ENCODE peak calls at places on chromosomes 6 and 20, in seven cellular contexts. One of them, this sample, is unnamed.

GRCh38 chr20:53136473-53136872 is 164.3 kb downstream of the TSHZ2 start:
- DNase-seq in fibroblast of villous mesenchyme: no peak
- DNase-seq in fibroblast of pulmonary artery: no peak
- DNase-seq in GM13977: no peak
- DNase-seq in astrocyte of the spinal cord: no peak
- DNase-seq in NB4: no peak
- DNase-seq in bronchial epithelial cell: no peak
- DNase-seq in this sample: no peak

GRCh38 chr20:41701596-41702350 is 83.6 kb upstream of the CHD6 start:
- DNase-seq in astrocyte of the spinal cord: no peak
- DNase-seq in bronchial epithelial cell: peak; percentile 12
- DNase-seq in fibroblast of pulmonary artery: no peak
- DNase-seq in NB4: no peak
- DNase-seq in GM13977: no peak
- DNase-seq in fibroblast of villous mesenchyme: no peak
- DNase-seq in this sample: peak; percentile 26

GRCh38 chr6:29747688-29748250 is 24.5 kb downstream of the HLA-F start:
- DNase-seq in astrocyte of the spinal cord: no peak
- DNase-seq in NB4: no peak
- DNase-seq in GM13977: peak; percentile 31
- DNase-seq in fibroblast of pulmonary artery: no peak
- DNase-seq in fibroblast of villous mesenchyme: no peak
- DNase-seq in bronchial epithelial cell: no peak
- DNase-seq in this sample: no peak

GRCh38 chr6:16001158-16001557 is 127.7 kb upstream of the MYLIP start:
- DNase-seq in astrocyte of the spinal cord: no peak
- DNase-seq in GM13977: no peak
- DNase-seq in fibroblast of pulmonary artery: no peak
- DNase-seq in NB4: no peak
- DNase-seq in fibroblast of villous mesenchyme: no peak
- DNase-seq in bronchial epithelial cell: no peak
- DNase-seq in this sample: no peak

GRCh38 chr20:39676857-39677351 is 714.8 kb downstream of the DHX35 start:
- DNase-seq in fibroblast of pulmonary artery: peak; percentile 8
- DNase-seq in GM13977: peak; percentile 22
- DNase-seq in NB4: peak; percentile 46
- DNase-seq in bronchial epithelial cell: peak; percentile 42
- DNase-seq in fibroblast of villous mesenchyme: peak; percentile 7
- DNase-seq in astrocyte of the spinal cord: peak; percentile 13
- DNase-seq in this sample: no peak

GRCh38 chr20:57384953-57385761 is 6.0 kb upstream of the RBM38 start:
- DNase-seq in fibroblast of villous mesenchyme: no peak
- DNase-seq in GM13977: no peak
- DNase-seq in astrocyte of the spinal cord: no peak
- DNase-seq in fibroblast of pulmonary artery: no peak
- DNase-seq in bronchial epithelial cell: no peak
- DNase-seq in NB4: no peak
- DNase-seq in this sample: no peak

GRCh38 chr6:20444786-20445271 is 43.1 kb downstream of the E2F3 start:
- DNase-seq in fibroblast of villous mesenchyme: peak; percentile 17
- DNase-seq in NB4: no peak
- DNase-seq in astrocyte of the spinal cord: no peak
- DNase-seq in GM13977: no peak
- DNase-seq in bronchial epithelial cell: peak; percentile 40
- DNase-seq in fibroblast of pulmonary artery: peak; percentile 14
- DNase-seq in this sample: peak; percentile 27

GRCh38 chr6:15682965-15683822 is 20.4 kb upstream of the DTNBP1 start:
- DNase-seq in GM13977: no peak
- DNase-seq in fibroblast of pulmonary artery: no peak
- DNase-seq in fibroblast of villous mesenchyme: no peak
- DNase-seq in bronchial epithelial cell: no peak
- DNase-seq in astrocyte of the spinal cord: no peak
- DNase-seq in NB4: peak; percentile 72
- DNase-seq in this sample: no peak

GRCh38 chr20:33791959-33792597 is 19.1 kb upstream of the CHMP4B start:
- DNase-seq in fibroblast of villous mesenchyme: peak; percentile 33
- DNase-seq in NB4: peak; percentile 49
- DNase-seq in bronchial epithelial cell: no peak
- DNase-seq in GM13977: peak; percentile 74
- DNase-seq in astrocyte of the spinal cord: peak; percentile 45
- DNase-seq in fibroblast of pulmonary artery: peak; percentile 59
- DNase-seq in this sample: peak; percentile 52

GRCh38 chr6:11429577-11429976 is 108.0 kb upstream of the TMEM170B start:
- DNase-seq in bronchial epithelial cell: no peak
- DNase-seq in fibroblast of villous mesenchyme: no peak
- DNase-seq in astrocyte of the spinal cord: peak; percentile 93
- DNase-seq in fibroblast of pulmonary artery: no peak
- DNase-seq in NB4: no peak
- DNase-seq in GM13977: peak; percentile 21
- DNase-seq in this sample: no peak

GRCh38 chr6:41936073-41936837 is 5.4 kb downstream of the CCND3 start:
- DNase-seq in NB4: peak; percentile 100
- DNase-seq in GM13977: peak; percentile 77
- DNase-seq in astrocyte of the spinal cord: peak; percentile 80
- DNase-seq in fibroblast of villous mesenchyme: peak; percentile 99
- DNase-seq in bronchial epithelial cell: peak; percentile 81
- DNase-seq in fibroblast of pulmonary artery: peak; percentile 94
- DNase-seq in this sample: peak; percentile 95

GRCh38 chr6:153392156-153392555 is 261.1 kb upstream of the RGS17 start:
- DNase-seq in astrocyte of the spinal cord: peak; percentile 5
- DNase-seq in fibroblast of villous mesenchyme: peak; percentile 8
- DNase-seq in bronchial epithelial cell: peak; percentile 33
- DNase-seq in NB4: no peak
- DNase-seq in fibroblast of pulmonary artery: no peak
- DNase-seq in GM13977: no peak
- DNase-seq in this sample: no peak

GRCh38 chr6:79233611-79234149 is 802 bp downstream of the HMGN3 start:
- DNase-seq in GM13977: peak; percentile 79
- DNase-seq in NB4: peak; percentile 94
- DNase-seq in astrocyte of the spinal cord: peak; percentile 91
- DNase-seq in fibroblast of villous mesenchyme: peak; percentile 90
- DNase-seq in fibroblast of pulmonary artery: peak; percentile 92
- DNase-seq in bronchial epithelial cell: peak; percentile 79
- DNase-seq in this sample: peak; percentile 79
- TF ChIP-seq CTCF in GM13977: no peak
- TF ChIP-seq CTCF in NB4: peak; percentile 3
- TF ChIP-seq CTCF in astrocyte of the spinal cord: peak; percentile 27
- TF ChIP-seq CTCF in fibroblast of villous mesenchyme: peak; percentile 38
- TF ChIP-seq CTCF in fibroblast of pulmonary artery: peak; percentile 30
- TF ChIP-seq CTCF in bronchial epithelial cell: peak; percentile 41
- TF ChIP-seq CTCF in this sample: peak; percentile 58

GRCh38 chr20:10357974-10358373 is 76.0 kb downstream of the MKKS start:
- DNase-seq in GM13977: no peak
- DNase-seq in fibroblast of villous mesenchyme: peak; percentile 26
- DNase-seq in bronchial epithelial cell: no peak
- DNase-seq in astrocyte of the spinal cord: no peak
- DNase-seq in fibroblast of pulmonary artery: peak; percentile 29
- DNase-seq in NB4: no peak
- DNase-seq in this sample: peak; percentile 23
- TF ChIP-seq CTCF in GM13977: no peak
- TF ChIP-seq CTCF in fibroblast of villous mesenchyme: peak; percentile 62
- TF ChIP-seq CTCF in bronchial epithelial cell: peak; percentile 20
- TF ChIP-seq CTCF in astrocyte of the spinal cord: peak; percentile 56
- TF ChIP-seq CTCF in fibroblast of pulmonary artery: peak; percentile 63
- TF ChIP-seq CTCF in NB4: no peak
- TF ChIP-seq CTCF in this sample: peak; percentile 54

GRCh38 chr6:43798688-43799444 is 28.9 kb downstream of the VEGFA start:
- DNase-seq in astrocyte of the spinal cord: peak; percentile 62
- DNase-seq in fibroblast of villous mesenchyme: peak; percentile 87
- DNase-seq in fibroblast of pulmonary artery: peak; percentile 58
- DNase-seq in bronchial epithelial cell: peak; percentile 78
- DNase-seq in GM13977: no peak
- DNase-seq in NB4: peak; percentile 82
- DNase-seq in this sample: peak; percentile 77

GRCh38 chr6:43799671-43800623 is 29.9 kb downstream of the VEGFA start:
- DNase-seq in astrocyte of the spinal cord: no peak
- DNase-seq in GM13977: no peak
- DNase-seq in NB4: peak; percentile 85
- DNase-seq in fibroblast of pulmonary artery: no peak
- DNase-seq in fibroblast of villous mesenchyme: no peak
- DNase-seq in bronchial epithelial cell: no peak
- DNase-seq in this sample: no peak

GRCh38 chr6:43801489-43802181 is 31.6 kb downstream of the VEGFA start:
- DNase-seq in fibroblast of villous mesenchyme: no peak
- DNase-seq in bronchial epithelial cell: no peak
- DNase-seq in NB4: peak; percentile 48
- DNase-seq in fibroblast of pulmonary artery: no peak
- DNase-seq in astrocyte of the spinal cord: no peak
- DNase-seq in GM13977: no peak
- DNase-seq in this sample: no peak

GRCh38 chr6:43803055-43803782 is 33.2 kb downstream of the VEGFA start:
- DNase-seq in astrocyte of the spinal cord: no peak
- DNase-seq in GM13977: no peak
- DNase-seq in fibroblast of pulmonary artery: peak; percentile 52
- DNase-seq in bronchial epithelial cell: peak; percentile 39
- DNase-seq in fibroblast of villous mesenchyme: peak; percentile 86
- DNase-seq in NB4: peak; percentile 57
- DNase-seq in this sample: peak; percentile 65

DNA sequence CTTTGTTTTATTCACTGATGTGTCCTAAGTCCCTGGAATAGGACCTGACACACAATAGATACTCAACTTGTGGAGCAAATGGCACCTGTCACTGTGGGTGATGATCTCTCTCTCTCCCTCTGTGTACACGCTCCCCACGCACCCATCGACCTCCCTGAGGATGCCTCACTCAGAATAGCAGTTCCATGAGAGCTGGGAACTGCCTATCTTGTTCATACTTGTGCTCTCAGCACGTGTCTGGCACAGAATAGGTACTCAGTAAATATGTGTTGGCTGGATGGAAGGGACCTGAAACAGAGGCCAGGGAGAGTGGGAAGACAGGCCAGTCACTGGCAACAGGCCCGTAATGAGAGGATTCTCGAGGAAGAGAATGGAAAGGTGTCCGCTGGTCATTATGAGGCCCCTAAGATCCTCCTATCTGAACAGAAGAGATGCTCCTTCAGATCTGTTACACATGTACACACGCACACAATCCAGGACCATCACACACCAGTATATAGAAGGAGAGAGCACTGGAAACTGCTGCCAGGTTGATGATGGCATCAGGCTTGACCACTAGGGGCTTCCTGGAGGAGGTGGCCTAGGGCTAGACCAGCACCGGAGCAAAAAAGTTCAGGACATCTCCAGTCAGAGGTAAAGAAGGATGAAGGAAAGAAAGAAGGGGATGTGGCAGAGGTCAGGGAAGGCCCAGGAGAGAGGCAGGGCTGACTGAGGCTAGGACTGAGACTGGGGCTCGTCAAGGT is 30.9 kb downstream of the VEGFA start:
- DNase-seq in NB4: no peak
- DNase-seq in fibroblast of pulmonary artery: no peak
- DNase-seq in GM13977: no peak
- DNase-seq in bronchial epithelial cell: no peak
- DNase-seq in astrocyte of the spinal cord: no peak
- DNase-seq in fibroblast of villous mesenchyme: no peak
- DNase-seq in this sample: no peak
- TF ChIP-seq CTCF in NB4: peak; percentile 38
- TF ChIP-seq CTCF in fibroblast of pulmonary artery: no peak
- TF ChIP-seq CTCF in GM13977: no peak
- TF ChIP-seq CTCF in bronchial epithelial cell: peak; percentile 9
- TF ChIP-seq CTCF in astrocyte of the spinal cord: no peak
- TF ChIP-seq CTCF in fibroblast of villous mesenchyme: peak; percentile 3
- TF ChIP-seq CTCF in this sample: no peak

DNA sequence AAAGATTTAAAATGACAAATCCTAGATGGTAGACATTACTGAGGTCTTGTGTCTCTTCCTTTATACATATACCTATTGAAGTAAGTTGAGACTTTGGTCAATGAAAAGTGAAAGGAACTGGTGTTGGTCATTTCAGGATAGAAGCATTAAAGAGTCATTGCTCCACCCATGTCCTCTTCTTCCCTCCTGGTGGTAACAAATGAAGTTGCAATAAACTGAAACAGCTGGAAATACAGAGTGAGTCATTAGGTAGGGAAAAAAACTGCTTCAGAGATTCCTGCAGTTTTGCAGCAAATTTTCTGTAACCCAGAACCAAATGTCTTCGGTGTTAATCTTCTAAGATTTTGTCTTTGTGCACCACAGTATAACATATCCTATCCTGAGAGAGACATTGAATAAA is 447.9 kb downstream of the EYS start:
- DNase-seq in GM13977: no peak
- DNase-seq in fibroblast of villous mesenchyme: peak; percentile 1
- DNase-seq in astrocyte of the spinal cord: peak; percentile 69
- DNase-seq in NB4: peak; percentile 9
- DNase-seq in fibroblast of pulmonary artery: peak; percentile 33
- DNase-seq in bronchial epithelial cell: peak; percentile 7
- DNase-seq in this sample: no peak
- TF ChIP-seq CTCF in GM13977: no peak
- TF ChIP-seq CTCF in fibroblast of villous mesenchyme: no peak
- TF ChIP-seq CTCF in astrocyte of the spinal cord: peak; percentile 43
- TF ChIP-seq CTCF in NB4: peak; percentile 6
- TF ChIP-seq CTCF in fibroblast of pulmonary artery: peak; percentile 35
- TF ChIP-seq CTCF in bronchial epithelial cell: no peak
- TF ChIP-seq CTCF in this sample: no peak

GRCh38 chr20:51318058-51318960 is 224.2 kb downstream of the NFATC2 start:
- DNase-seq in fibroblast of villous mesenchyme: no peak
- DNase-seq in astrocyte of the spinal cord: no peak
- DNase-seq in GM13977: no peak
- DNase-seq in NB4: peak; percentile 74
- DNase-seq in bronchial epithelial cell: no peak
- DNase-seq in fibroblast of pulmonary artery: no peak
- DNase-seq in this sample: peak; percentile 13
- TF ChIP-seq CTCF in fibroblast of villous mesenchyme: peak; percentile 63
- TF ChIP-seq CTCF in astrocyte of the spinal cord: peak; percentile 67
- TF ChIP-seq CTCF in GM13977: peak; percentile 48
- TF ChIP-seq CTCF in NB4: peak; percentile 77
- TF ChIP-seq CTCF in bronchial epithelial cell: peak; percentile 56
- TF ChIP-seq CTCF in fibroblast of pulmonary artery: peak; percentile 54
- TF ChIP-seq CTCF in this sample: peak; percentile 56